ENCODE peak calls at places on chromosomes 2 and 18, in five cellular contexts. Y is tibial artery, F is mucosa of descending colon, K is foreskin fibroblast, Z is prostate gland. O is an unnamed sample.

GRCh38 chr18:49668583-49669290 is 106.9 kb downstream of the LIPG start:
- DNase-seq in Y (no peak), F (no peak), K (no peak), Z (no peak), O (peak)

GRCh38 chr18:69951182-69951581 is 3.5 kb upstream of the CD226 start:
- DNase-seq in Y (no peak), F (no peak), K (peak), Z (no peak), O (no peak)

GRCh38 chr2:208906330-208906729 is 499.7 kb downstream of the PTH2R start:
- DNase-seq in Y (no peak), F (no peak), K (no peak), Z (no peak), O (no peak)

GRCh38 chr2:228602277-228602676 is 420.8 kb upstream of the SPHKAP start:
- DNase-seq in Y (no peak), F (no peak), K (peak), Z (no peak), O (no peak)

GRCh38 chr2:26072925-26073768 is 39.3 kb downstream of the RAB10 start:
- DNase-seq in Y (no peak), F (no peak), K (no peak), Z (no peak), O (no peak)

GRCh38 chr18:75923169-75923568 is 495.7 kb upstream of the SMIM21 start:
- DNase-seq in Y (peak), F (no peak), K (peak), Z (peak), O (peak)

GRCh38 chr2:217609952-217610351 is 392.8 kb downstream of the TNS1 start:
- DNase-seq in Y (no peak), F (no peak), K (no peak), Z (no peak), O (no peak)

GRCh38 chr2:239601201-239601851 is 200.5 kb upstream of the HDAC4 start:
- DNase-seq in Y (no peak), F (peak), K (no peak), Z (no peak), O (peak)

GRCh38 chr2:16244153-16244965 is 304.0 kb downstream of the MYCN start:
- DNase-seq in Y (no peak), F (no peak), K (no peak), Z (no peak), O (no peak)

GRCh38 chr2:36561223-36561944 is 36.6 kb downstream of the FEZ2 start:
- DNase-seq in Y (no peak), F (no peak), K (peak), Z (no peak), O (no peak)

GRCh38 chr18:61336766-61337165 is 3.5 kb downstream of the CDH20 start:
- DNase-seq in Y (no peak), F (no peak), K (no peak), Z (no peak), O (no peak)

GRCh38 chr2:15116830-15117229 is 444.3 kb downstream of the NBAS start:
- DNase-seq in Y (no peak), F (no peak), K (no peak), Z (no peak), O (no peak)

GRCh38 chr2:105712166-105712915 is 32.4 kb upstream of the NCK2 start:
- DNase-seq in Y (no peak), F (no peak), K (no peak), Z (no peak), O (no peak)

GRCh38 chr18:79317718-79318117 is 78.0 kb upstream of the NFATC1 start:
- DNase-seq in Y (no peak), F (no peak), K (no peak), Z (no peak), O (no peak)

GRCh38 chr2:19844750-19845149 is 57.0 kb downstream of the TTC32 start:
- DNase-seq in Y (no peak), F (no peak), K (no peak), Z (no peak), O (no peak)

DNA sequence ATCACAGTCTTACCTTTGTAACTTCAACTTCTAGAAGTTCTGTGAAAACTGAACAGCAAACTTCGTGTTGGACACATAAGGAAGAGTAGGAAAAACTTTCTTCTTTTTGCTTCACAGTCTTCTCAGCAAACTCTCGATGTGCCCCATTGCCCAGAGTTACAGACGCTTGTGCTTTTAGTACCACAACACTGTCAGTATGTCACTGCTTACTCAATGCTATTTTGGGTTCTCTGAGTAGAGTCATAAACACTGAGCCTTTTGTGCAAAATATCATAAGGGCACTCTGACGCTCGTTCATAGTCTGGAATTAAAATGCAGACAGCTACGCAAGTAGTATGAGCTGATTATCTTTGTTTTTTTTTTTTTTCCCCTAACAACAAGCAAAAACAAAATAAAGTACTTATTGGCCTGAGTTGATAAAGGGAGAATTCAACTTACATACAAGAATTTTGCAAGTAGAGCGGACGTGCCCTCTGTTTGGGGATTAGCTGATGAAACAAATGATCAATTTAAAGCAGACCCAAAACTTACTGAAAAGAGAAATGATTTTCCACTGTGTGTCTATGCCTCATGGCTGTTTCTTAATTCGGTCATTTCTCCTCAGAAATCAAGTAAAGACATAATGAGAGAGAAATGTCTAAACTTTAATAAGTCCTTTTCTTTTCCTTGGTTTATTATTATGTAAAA is at the start of gene CDH19:
- DNase-seq in Y (no peak), F (no peak), K (no peak), Z (no peak), O (no peak)
- H3K4me3 ChIP-seq in Y (no peak), F (no peak), K (no peak), Z (no peak), O (no peak)

GRCh38 chr2:176159678-176160250 is 2.7 kb downstream of the HOXD3 start:
- DNase-seq in Y (no peak), F (no peak), K (no peak), Z (no peak), O (no peak)
- H3K4me3 ChIP-seq in Y (peak), F (no peak), K (no peak), Z (no peak), O (no peak)

DNA sequence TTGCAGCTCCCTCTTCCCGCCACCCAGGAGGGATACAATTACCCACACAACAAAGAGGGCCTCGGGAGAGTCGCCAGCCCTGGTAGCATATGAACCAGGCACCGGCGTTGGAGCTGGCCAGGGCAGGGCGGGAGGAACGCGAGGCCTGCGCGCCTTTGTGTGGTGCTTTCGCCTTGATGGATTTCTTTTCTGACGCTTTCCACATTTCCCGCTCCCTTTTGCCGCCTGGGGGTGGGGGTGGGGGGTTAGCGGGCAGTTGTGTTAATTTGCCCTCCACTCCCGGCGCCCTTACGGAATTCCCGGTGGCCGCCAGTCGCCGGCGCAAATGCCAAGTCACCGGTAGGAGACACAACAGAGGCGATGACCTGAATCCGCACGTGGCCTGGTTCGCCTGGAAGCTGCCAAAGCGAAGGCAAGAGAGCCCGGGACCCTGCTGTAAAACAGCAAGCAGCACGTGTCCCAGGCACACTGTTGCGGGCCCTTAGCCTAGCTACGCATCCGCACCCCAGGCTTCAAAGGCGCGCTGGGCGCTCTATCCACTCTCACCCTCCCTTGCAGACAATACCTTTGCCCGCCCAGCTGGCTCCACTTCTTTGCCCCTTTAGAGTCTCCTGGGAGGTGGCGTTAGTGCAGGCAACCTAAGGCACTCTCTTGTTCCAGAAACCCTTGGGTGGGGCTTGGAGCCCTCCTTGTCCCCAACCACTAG is 3.4 kb downstream of the GAD1 start:
- DNase-seq in Y (no peak), F (no peak), K (no peak), Z (no peak), O (no peak)
- H3K4me3 ChIP-seq in Y (no peak), F (no peak), K (no peak), Z (no peak), O (no peak)

GRCh38 chr2:157427003-157427921 is 16.6 kb downstream of the CYTIP start:
- DNase-seq in Y (no peak), F (no peak), K (no peak), Z (no peak), O (no peak)
- H3K4me3 ChIP-seq in Y (no peak), F (no peak), K (no peak), Z (no peak), O (no peak)

DNA sequence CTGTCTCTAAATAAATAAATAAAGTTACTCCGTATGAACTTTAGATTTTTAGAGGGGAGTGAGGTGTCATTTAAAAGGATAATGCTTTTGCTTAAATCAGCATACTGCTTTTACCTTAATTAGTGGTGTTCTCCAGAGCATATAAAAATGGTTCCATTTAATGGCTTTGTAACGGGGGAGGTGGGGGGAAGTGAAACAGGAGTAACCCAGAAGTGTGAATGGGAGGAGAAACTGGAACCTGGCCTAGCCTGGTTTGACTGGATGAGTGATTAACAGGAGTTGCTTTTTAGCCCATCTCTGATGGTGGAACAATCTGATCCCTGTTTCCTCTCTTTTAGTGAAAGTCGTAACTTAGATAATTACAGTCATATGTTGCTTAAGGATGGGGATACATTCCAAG is 1.6 kb downstream of the CNDP2 start:
- DNase-seq in Y (no peak), F (no peak), K (peak), Z (no peak), O (no peak)
- H3K4me3 ChIP-seq in Y (no peak), F (no peak), K (no peak), Z (no peak), O (no peak)

GRCh38 chr2:42800981-42801380 is 8.6 kb upstream of the HAAO start:
- DNase-seq in Y (no peak), F (no peak), K (no peak), Z (no peak), O (no peak)
- H3K4me3 ChIP-seq in Y (no peak), F (no peak), K (no peak), Z (no peak), O (no peak)

GRCh38 chr2:45002661-45003210 is 6.5 kb downstream of the SIX2 start:
- DNase-seq in Y (no peak), F (no peak), K (no peak), Z (no peak), O (no peak)
- H3K4me3 ChIP-seq in Y (no peak), F (no peak), K (no peak), Z (no peak), O (no peak)

DNA sequence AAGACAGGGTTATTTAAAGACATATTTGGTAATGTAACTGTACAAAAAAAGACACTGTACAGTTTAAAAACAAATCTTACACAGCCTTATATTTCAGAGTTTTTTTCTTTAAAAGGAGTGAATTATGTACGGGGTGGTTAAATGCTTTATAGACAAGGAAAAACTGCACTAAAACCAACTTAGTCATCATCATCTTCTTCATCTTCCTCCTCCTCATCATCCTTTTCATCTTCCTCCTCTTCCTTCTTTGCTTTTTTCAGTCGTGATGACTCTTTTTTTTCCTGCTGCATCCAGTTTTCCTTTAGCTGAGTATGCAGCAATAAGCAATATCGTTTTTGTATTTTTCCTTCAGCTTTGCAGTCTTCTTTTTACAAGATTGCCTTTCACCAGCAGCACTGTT is 14.6 kb upstream of the MBOAT2 start:
- DNase-seq in Y (no peak), F (no peak), K (no peak), Z (no peak), O (no peak)
- H3K4me3 ChIP-seq in Y (no peak), F (no peak), K (no peak), Z (no peak), O (no peak)

GRCh38 chr2:171520471-171520870 is 1.8 kb upstream of the CYBRD1 start:
- DNase-seq in Y (no peak), F (no peak), K (no peak), Z (no peak), O (no peak)

GRCh38 chr2:171523339-171523931 is 1.2 kb downstream of the CYBRD1 start:
- DNase-seq in Y (peak), F (peak), K (peak), Z (peak), O (peak)

GRCh38 chr2:171522804-171523338 is 597 bp downstream of the CYBRD1 start:
- DNase-seq in Y (no peak), F (no peak), K (peak), Z (peak), O (no peak)

GRCh38 chr2:171522057-171522803 is at the start of gene CYBRD1:
- DNase-seq in Y (peak), F (peak), K (peak), Z (peak), O (peak)

DNA sequence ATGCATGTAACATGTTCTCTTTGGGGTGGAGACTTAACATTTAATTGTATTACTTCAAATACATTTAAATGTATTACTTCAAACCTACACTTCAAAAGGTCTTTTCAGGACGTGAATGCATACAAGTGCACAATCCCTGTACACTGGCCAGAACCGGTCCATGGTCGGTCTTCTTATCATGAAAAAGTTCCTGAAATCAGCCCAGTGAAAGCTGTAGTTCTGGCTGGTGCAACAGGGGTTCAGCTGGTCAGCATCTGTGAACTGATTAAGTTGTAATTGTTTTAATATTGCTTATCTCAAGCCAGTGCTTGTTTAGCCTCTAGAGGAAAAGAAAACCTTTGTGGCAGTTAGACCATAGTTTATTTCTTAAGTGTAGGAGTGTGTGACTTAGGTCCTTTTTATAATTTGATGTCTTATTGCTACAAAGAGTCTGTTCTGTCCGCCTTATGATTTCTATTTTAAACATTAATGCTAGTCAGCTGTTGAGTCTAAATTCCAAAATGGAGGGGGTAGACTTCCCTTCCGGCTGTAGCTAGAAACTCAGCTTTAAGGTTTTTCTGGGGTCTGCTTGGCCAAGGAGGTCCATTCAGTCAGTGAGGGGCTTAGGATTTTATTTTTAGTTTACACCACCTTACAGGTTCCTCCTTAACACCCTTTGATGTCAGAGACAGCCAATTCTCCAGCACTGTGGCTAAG is 765 bp upstream of the CYBRD1 start:
- DNase-seq in Y (no peak), F (no peak), K (no peak), Z (no peak), O (no peak)
- H3K4me3 ChIP-seq in Y (peak), F (no peak), K (peak), Z (peak), O (no peak)

GRCh38 chr18:74063023-74063422 is 84.6 kb downstream of the FBXO15 start:
- DNase-seq in Y (no peak), F (no peak), K (no peak), Z (no peak), O (no peak)
- H3K4me3 ChIP-seq in Y (no peak), F (no peak), K (no peak), Z (no peak), O (no peak)

O was measured in body of pancreas.